ENCODE peak calls at places on chromosomes 1 and 21, in four cellular contexts. One of them, this sample, is unnamed.

GRCh38 chr1:24754229-24754628 is 9.0 kb downstream of the CLIC4 start:
- DNase-seq in kidney: no peak
- DNase-seq in CD8-positive, alpha-beta T cell: no peak
- DNase-seq in DND-41: no peak
- DNase-seq in this sample: no peak

GRCh38 chr1:8406946-8407345 is 89.0 kb downstream of the SLC45A1 start:
- DNase-seq in kidney: no peak
- DNase-seq in CD8-positive, alpha-beta T cell: no peak
- DNase-seq in DND-41: no peak
- DNase-seq in this sample: no peak

GRCh38 chr1:51584021-51584420 is 32.9 kb upstream of the OSBPL9 start:
- DNase-seq in kidney: no peak
- DNase-seq in CD8-positive, alpha-beta T cell: no peak
- DNase-seq in DND-41: no peak
- DNase-seq in this sample: no peak

GRCh38 chr21:34846601-34847112 is 177.9 kb downstream of the CLIC6 start:
- DNase-seq in kidney: no peak
- DNase-seq in CD8-positive, alpha-beta T cell: no peak
- DNase-seq in DND-41: no peak
- DNase-seq in this sample: peak

GRCh38 chr1:39539252-39539790 is 37.3 kb downstream of the PABPC4 start:
- DNase-seq in kidney: peak
- DNase-seq in CD8-positive, alpha-beta T cell: peak
- DNase-seq in DND-41: peak
- DNase-seq in this sample: peak

GRCh38 chr1:7264101-7264500 is 478.8 kb downstream of the CAMTA1 start:
- DNase-seq in kidney: no peak
- DNase-seq in CD8-positive, alpha-beta T cell: no peak
- DNase-seq in DND-41: no peak
- DNase-seq in this sample: no peak

GRCh38 chr1:227174136-227174535 is 144.2 kb downstream of the CDC42BPA start:
- DNase-seq in kidney: no peak
- DNase-seq in CD8-positive, alpha-beta T cell: no peak
- DNase-seq in DND-41: no peak
- DNase-seq in this sample: no peak

GRCh38 chr1:182835811-182836210 is 3.3 kb upstream of the DHX9 start:
- DNase-seq in kidney: no peak
- DNase-seq in CD8-positive, alpha-beta T cell: no peak
- DNase-seq in DND-41: no peak
- DNase-seq in this sample: no peak

GRCh38 chr1:84603223-84603622 is 29.0 kb upstream of the CTBS start:
- DNase-seq in kidney: no peak
- DNase-seq in CD8-positive, alpha-beta T cell: no peak
- DNase-seq in DND-41: no peak
- DNase-seq in this sample: no peak

GRCh38 chr1:15296602-15297321 is 49.7 kb downstream of the FHAD1 start:
- DNase-seq in kidney: peak
- DNase-seq in CD8-positive, alpha-beta T cell: no peak
- DNase-seq in DND-41: no peak
- DNase-seq in this sample: no peak

GRCh38 chr1:46556822-46557221 is 5.4 kb upstream of the KNCN start:
- DNase-seq in kidney: no peak
- DNase-seq in CD8-positive, alpha-beta T cell: no peak
- DNase-seq in DND-41: no peak
- DNase-seq in this sample: peak

GRCh38 chr1:92837062-92837461 is 5.2 kb downstream of the RPL5 start:
- DNase-seq in kidney: no peak
- DNase-seq in CD8-positive, alpha-beta T cell: no peak
- DNase-seq in DND-41: no peak
- DNase-seq in this sample: no peak

GRCh38 chr1:119738100-119738720 is 26.5 kb downstream of the PHGDH start:
- DNase-seq in kidney: peak
- DNase-seq in CD8-positive, alpha-beta T cell: no peak
- DNase-seq in DND-41: no peak
- DNase-seq in this sample: no peak

GRCh38 chr21:14482165-14482564 is 64.0 kb downstream of the SAMSN1 start:
- DNase-seq in kidney: no peak
- DNase-seq in CD8-positive, alpha-beta T cell: no peak
- DNase-seq in DND-41: peak
- DNase-seq in this sample: no peak

GRCh38 chr1:235041201-235041600 is 87.4 kb downstream of the TOMM20 start:
- DNase-seq in kidney: peak
- DNase-seq in CD8-positive, alpha-beta T cell: no peak
- DNase-seq in DND-41: no peak
- DNase-seq in this sample: no peak

GRCh38 chr1:55155522-55155921 is 59.6 kb downstream of the USP24 start:
- DNase-seq in kidney: no peak
- DNase-seq in CD8-positive, alpha-beta T cell: no peak
- DNase-seq in DND-41: peak
- DNase-seq in this sample: no peak

GRCh38 chr1:154170547-154171221 is 15.8 kb upstream of the NUP210L start:
- DNase-seq in kidney: no peak
- DNase-seq in CD8-positive, alpha-beta T cell: peak
- DNase-seq in DND-41: no peak
- DNase-seq in this sample: no peak

GRCh38 chr21:42080788-42081083 is 9.6 kb downstream of the UMODL1 start:
- DNase-seq in kidney: no peak
- DNase-seq in CD8-positive, alpha-beta T cell: no peak
- DNase-seq in DND-41: no peak
- DNase-seq in this sample: no peak

GRCh38 chr1:182279302-182279701 is 112.3 kb downstream of the GLUL start:
- DNase-seq in kidney: no peak
- DNase-seq in CD8-positive, alpha-beta T cell: no peak
- DNase-seq in DND-41: no peak
- DNase-seq in this sample: no peak

GRCh38 chr1:38835230-38835827 is 24.2 kb downstream of the RRAGC start:
- DNase-seq in kidney: no peak
- DNase-seq in CD8-positive, alpha-beta T cell: peak
- DNase-seq in DND-41: peak
- DNase-seq in this sample: peak

GRCh38 chr1:70477090-70477489 is 66.0 kb downstream of the CTH start:
- DNase-seq in kidney: no peak
- DNase-seq in CD8-positive, alpha-beta T cell: no peak
- DNase-seq in DND-41: no peak
- DNase-seq in this sample: no peak

GRCh38 chr1:236810018-236810417 is 14.9 kb downstream of the MTR start:
- DNase-seq in kidney: no peak
- DNase-seq in CD8-positive, alpha-beta T cell: no peak
- DNase-seq in DND-41: no peak
- DNase-seq in this sample: no peak

GRCh38 chr1:8947127-8947691 is 1.5 kb downstream of the CA6 start:
- DNase-seq in kidney: no peak
- DNase-seq in CD8-positive, alpha-beta T cell: no peak
- DNase-seq in DND-41: peak
- DNase-seq in this sample: no peak

GRCh38 chr1:203268901-203269653 is 36.2 kb upstream of the BTG2 start:
- DNase-seq in kidney: no peak
- DNase-seq in CD8-positive, alpha-beta T cell: peak
- DNase-seq in DND-41: peak
- DNase-seq in this sample: peak

GRCh38 chr1:174605198-174605597 is 157.4 kb downstream of the GPR52 start:
- DNase-seq in kidney: no peak
- DNase-seq in CD8-positive, alpha-beta T cell: no peak
- DNase-seq in DND-41: no peak
- DNase-seq in this sample: no peak

GRCh38 chr1:68331117-68331865 is 99.0 kb upstream of the WLS start:
- DNase-seq in kidney: no peak
- DNase-seq in CD8-positive, alpha-beta T cell: no peak
- DNase-seq in DND-41: no peak
- DNase-seq in this sample: peak

GRCh38 chr21:36706951-36707762 is 8.2 kb downstream of the SIM2 start:
- DNase-seq in kidney: no peak
- DNase-seq in CD8-positive, alpha-beta T cell: no peak
- DNase-seq in DND-41: no peak
- DNase-seq in this sample: no peak

GRCh38 chr1:220274122-220274855 is 2.0 kb upstream of the RAB3GAP2 start:
- DNase-seq in kidney: no peak
- DNase-seq in CD8-positive, alpha-beta T cell: no peak
- DNase-seq in DND-41: no peak
- DNase-seq in this sample: no peak

GRCh38 chr21:31446206-31446900 is 102.3 kb upstream of the TIAM1 start:
- DNase-seq in kidney: no peak
- DNase-seq in CD8-positive, alpha-beta T cell: peak
- DNase-seq in DND-41: peak
- DNase-seq in this sample: no peak

GRCh38 chr1:40477680-40478057 is 579 bp downstream of the ZFP69 start:
- DNase-seq in kidney: no peak
- DNase-seq in CD8-positive, alpha-beta T cell: no peak
- DNase-seq in DND-41: no peak
- DNase-seq in this sample: no peak

GRCh38 chr1:111620412-111620971 is 903 bp downstream of the RAP1A start:
- DNase-seq in kidney: no peak
- DNase-seq in CD8-positive, alpha-beta T cell: no peak
- DNase-seq in DND-41: no peak
- DNase-seq in this sample: no peak
- H3K27ac ChIP-seq in kidney: peak
- H3K27ac ChIP-seq in CD8-positive, alpha-beta T cell: peak
- H3K27ac ChIP-seq in DND-41: peak
- H3K27ac ChIP-seq in this sample: peak

GRCh38 chr1:91729621-91730348 is 156.2 kb downstream of the TGFBR3 start:
- DNase-seq in kidney: no peak
- DNase-seq in CD8-positive, alpha-beta T cell: no peak
- DNase-seq in DND-41: no peak
- DNase-seq in this sample: no peak

GRCh38 chr1:91727763-91728162 is 158.2 kb downstream of the TGFBR3 start:
- DNase-seq in kidney: no peak
- DNase-seq in CD8-positive, alpha-beta T cell: no peak
- DNase-seq in DND-41: no peak
- DNase-seq in this sample: no peak

GRCh38 chr1:91724644-91725043 is 161.3 kb downstream of the TGFBR3 start:
- DNase-seq in kidney: no peak
- DNase-seq in CD8-positive, alpha-beta T cell: no peak
- DNase-seq in DND-41: no peak
- DNase-seq in this sample: no peak

GRCh38 chr1:91724231-91724630 is 161.7 kb downstream of the TGFBR3 start:
- DNase-seq in kidney: no peak
- DNase-seq in CD8-positive, alpha-beta T cell: no peak
- DNase-seq in DND-41: no peak
- DNase-seq in this sample: no peak

DNA sequence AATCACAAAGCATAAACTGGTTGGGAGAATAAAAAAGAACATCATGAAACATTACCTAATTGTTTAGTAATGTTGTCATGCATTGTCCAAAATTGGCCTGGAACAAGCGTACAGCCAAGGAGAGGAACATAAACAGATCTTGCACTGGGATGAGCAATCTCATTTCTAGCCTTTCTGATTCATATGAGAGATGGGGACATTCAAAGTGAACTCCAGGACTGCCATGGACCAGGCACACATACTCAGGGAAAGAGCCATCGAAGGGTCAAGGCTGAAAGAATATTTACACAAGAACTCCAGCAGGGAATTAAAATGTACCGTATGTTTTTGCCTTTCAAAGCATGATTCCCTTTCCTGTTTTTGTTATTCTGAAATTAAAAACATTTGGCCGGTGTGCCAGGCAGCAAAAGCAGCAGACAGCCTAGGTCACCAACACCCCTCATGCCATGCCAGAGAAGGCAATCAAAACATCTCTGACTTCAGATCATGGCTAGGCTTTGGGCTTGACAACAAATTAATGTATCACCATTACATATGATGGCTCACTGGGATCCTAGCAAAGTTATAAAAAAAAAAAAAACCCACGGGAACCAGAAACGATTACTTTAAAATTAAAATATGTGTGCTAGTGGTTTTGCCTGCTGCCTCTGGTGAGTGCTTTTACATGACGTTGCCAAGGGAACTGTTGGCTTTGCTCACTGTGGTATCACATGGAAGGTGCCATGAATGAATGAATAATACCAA is 159.8 kb downstream of the TGFBR3 start:
- DNase-seq in kidney: no peak
- DNase-seq in CD8-positive, alpha-beta T cell: no peak
- DNase-seq in DND-41: no peak
- DNase-seq in this sample: no peak
- H3K27ac ChIP-seq in kidney: peak
- H3K27ac ChIP-seq in CD8-positive, alpha-beta T cell: no peak
- H3K27ac ChIP-seq in DND-41: no peak
- H3K27ac ChIP-seq in this sample: no peak

DNA sequence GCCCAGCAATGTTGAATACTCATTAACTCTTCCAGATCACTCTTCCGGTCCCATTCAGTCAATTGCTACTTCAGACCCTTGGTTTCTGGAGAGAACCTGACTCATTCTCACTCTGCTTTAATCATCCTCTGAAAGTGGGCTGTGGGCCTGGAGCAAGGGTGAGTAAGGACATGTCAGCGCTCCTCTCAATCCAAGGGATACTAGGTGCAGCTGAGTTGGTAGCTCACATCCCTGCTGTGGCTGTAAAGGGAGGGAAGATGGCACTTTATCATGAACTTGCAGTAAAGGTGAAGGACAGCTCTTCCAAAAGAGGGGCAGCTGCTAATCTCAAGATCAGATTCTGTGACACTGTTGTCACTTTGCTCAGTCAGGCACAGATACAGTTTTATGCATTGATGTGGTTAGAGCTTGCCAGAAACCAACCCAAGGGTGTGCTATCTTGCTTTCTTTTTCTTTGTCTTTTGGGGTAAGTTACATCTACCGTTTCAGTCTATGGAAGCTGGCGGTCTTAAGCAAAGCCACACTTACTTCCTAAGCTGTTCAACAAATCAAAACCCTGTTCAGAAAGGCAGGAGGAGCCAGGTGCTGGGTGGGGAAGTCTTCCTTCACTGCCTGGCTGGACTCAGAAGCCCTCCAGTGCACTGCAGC is 26.5 kb upstream of the NTPCR start:
- DNase-seq in kidney: no peak
- DNase-seq in CD8-positive, alpha-beta T cell: peak
- DNase-seq in DND-41: peak
- DNase-seq in this sample: no peak
- H3K27ac ChIP-seq in kidney: no peak
- H3K27ac ChIP-seq in CD8-positive, alpha-beta T cell: peak
- H3K27ac ChIP-seq in DND-41: peak
- H3K27ac ChIP-seq in this sample: no peak

GRCh38 chr1:53186533-53186932 is 10.1 kb upstream of the CPT2 start:
- DNase-seq in kidney: no peak
- DNase-seq in CD8-positive, alpha-beta T cell: no peak
- DNase-seq in DND-41: no peak
- DNase-seq in this sample: no peak

GRCh38 chr1:53188099-53188498 is 8.5 kb upstream of the CPT2 start:
- DNase-seq in kidney: no peak
- DNase-seq in CD8-positive, alpha-beta T cell: no peak
- DNase-seq in DND-41: no peak
- DNase-seq in this sample: no peak

GRCh38 chr1:53187371-53187770 is 9.3 kb upstream of the CPT2 start:
- DNase-seq in kidney: no peak
- DNase-seq in CD8-positive, alpha-beta T cell: no peak
- DNase-seq in DND-41: no peak
- DNase-seq in this sample: no peak

GRCh38 chr1:53189061-53189460 is 7.6 kb upstream of the CPT2 start:
- DNase-seq in kidney: no peak
- DNase-seq in CD8-positive, alpha-beta T cell: no peak
- DNase-seq in DND-41: no peak
- DNase-seq in this sample: no peak

GRCh38 chr1:53190210-53190611 is 6.4 kb upstream of the CPT2 start:
- DNase-seq in kidney: no peak
- DNase-seq in CD8-positive, alpha-beta T cell: no peak
- DNase-seq in DND-41: no peak
- DNase-seq in this sample: no peak
- H3K27ac ChIP-seq in kidney: peak
- H3K27ac ChIP-seq in CD8-positive, alpha-beta T cell: no peak
- H3K27ac ChIP-seq in DND-41: no peak
- H3K27ac ChIP-seq in this sample: no peak